ENCODE peak calls at places on chromosome 10, in nine cellular contexts. Y is NCI-H2029 treated with DMSO at 0.1 percent for 48 hours; W is tibial artery; A is epithelial cell of prostate; X is GM23248; V is astrocyte of the spinal cord; J is stimulated activated CD8-positive, alpha-beta memory T cell treated with anti-CD3 and anti-CD28 coated beads, Interleukin-7, amount 100 ng/mL, for 24 hours; Q is central memory CD8-positive, alpha-beta T cell; H is ELR. S is an unnamed sample.

GRCh38 chr10:18875480-18875879 is 173.1 kb upstream of the MALRD1 start:
- DNase-seq in X (no peak), H (no peak), W (no peak), Q (no peak), Y (no peak), A (no peak), V (no peak), J (no peak), S (peak)

GRCh38 chr10:86215712-86216111 is 150.9 kb downstream of the GRID1 start:
- DNase-seq in X (no peak), A (no peak), W (no peak), H (no peak), Y (no peak), V (no peak), J (no peak), Q (no peak), S (no peak)

GRCh38 chr10:71188201-71188600 is 24.2 kb upstream of the UNC5B start:
- DNase-seq in W (no peak), V (no peak), H (no peak), Q (no peak), J (no peak), A (no peak), X (no peak), Y (no peak), S (no peak)

GRCh38 chr10:71209324-71210030 is 2.9 kb upstream of the UNC5B start:
- DNase-seq in W (peak), X (no peak), Q (no peak), Y (no peak), H (no peak), A (no peak), J (no peak), V (no peak), S (no peak)

GRCh38 chr10:117983961-117984360 is 62.8 kb downstream of the RAB11FIP2 start:
- DNase-seq in H (no peak), Y (no peak), A (no peak), Q (no peak), X (no peak), J (no peak), V (no peak), W (no peak), S (no peak)

GRCh38 chr10:130882911-130883310 is 428.6 kb downstream of the TCERG1L start:
- DNase-seq in W (no peak), V (no peak), J (no peak), Y (no peak), Q (no peak), A (no peak), X (no peak), H (no peak), S (no peak)

GRCh38 chr10:62647375-62648092 is 157.0 kb upstream of the ADO start:
- DNase-seq in J (no peak), H (no peak), A (no peak), Y (no peak), Q (no peak), X (no peak), V (no peak), W (no peak), S (no peak)

GRCh38 chr10:61332506-61332905 is 120.7 kb downstream of the TMEM26 start:
- DNase-seq in W (no peak), Y (no peak), J (no peak), H (no peak), V (no peak), Q (no peak), X (no peak), A (no peak), S (no peak)

GRCh38 chr10:70920519-70920918 is 32.2 kb upstream of the PCBD1 start:
- DNase-seq in Q (no peak), H (no peak), Y (peak), A (peak), V (no peak), J (no peak), W (no peak), X (no peak), S (no peak)

GRCh38 chr10:132991706-132992432 is 49.5 kb upstream of the CFAP46 start:
- DNase-seq in V (no peak), X (no peak), A (no peak), J (no peak), H (no peak), Y (no peak), Q (no peak), W (no peak), S (no peak)

GRCh38 chr10:1230592-1231275 is 174.5 kb downstream of the WDR37 start:
- DNase-seq in W (no peak), J (no peak), Y (no peak), A (no peak), Q (no peak), V (no peak), H (no peak), X (no peak), S (no peak)

GRCh38 chr10:8301831-8302230 is 247.3 kb downstream of the GATA3 start:
- DNase-seq in V (no peak), X (no peak), W (no peak), H (no peak), J (no peak), Q (no peak), Y (no peak), A (no peak), S (no peak)

GRCh38 chr10:81884856-81885255 is 9.9 kb downstream of the NRG3 start:
- DNase-seq in Q (no peak), W (no peak), X (no peak), H (no peak), Y (no peak), V (no peak), A (no peak), J (no peak), S (no peak)

GRCh38 chr10:122301055-122301810 is 30.1 kb downstream of the BTBD16 start:
- DNase-seq in H (peak), X (peak), A (no peak), Q (no peak), W (no peak), J (no peak), Y (no peak), V (peak), S (no peak)

GRCh38 chr10:124087672-124088634 is 5.4 kb downstream of the CHST15 start:
- DNase-seq in V (no peak), W (no peak), A (no peak), X (no peak), H (no peak), Q (no peak), J (no peak), Y (peak), S (peak)

GRCh38 chr10:89369142-89370105 is 8.4 kb upstream of the IFIT1B start:
- DNase-seq in J (no peak), W (no peak), Y (no peak), H (peak), X (peak), A (no peak), V (peak), Q (no peak), S (no peak)

GRCh38 chr10:80460399-80461207 is 6.5 kb downstream of the TSPAN14 start:
- DNase-seq in X (peak), Q (no peak), Y (peak), A (peak), H (peak), V (peak), W (no peak), J (no peak), S (peak)